ENCODE peak calls at places on chromosomes 11 and 22, in five cellular contexts. One of them, this sample, is unnamed.

GRCh38 chr22:29163808-29164207 is 41.9 kb upstream of the EMID1 start:
- DNase-seq in neural progenitor cell: no peak
- DNase-seq in uterus: no peak
- DNase-seq in heart right ventricle: no peak
- DNase-seq in cardiac muscle cell: no peak
- DNase-seq in this sample: no peak

GRCh38 chr11:16280256-16280682 is 76.1 kb downstream of the SOX6 start:
- DNase-seq in cardiac muscle cell: no peak
- DNase-seq in heart right ventricle: peak
- DNase-seq in neural progenitor cell: no peak
- DNase-seq in uterus: no peak
- DNase-seq in this sample: peak

GRCh38 chr11:45922425-45923082 is at the start of gene LARGE2:
- DNase-seq in neural progenitor cell: peak
- DNase-seq in cardiac muscle cell: peak
- DNase-seq in heart right ventricle: no peak
- DNase-seq in uterus: no peak
- DNase-seq in this sample: peak

GRCh38 chr22:37498289-37498909 is 12.2 kb upstream of the MFNG start:
- DNase-seq in neural progenitor cell: peak
- DNase-seq in heart right ventricle: no peak
- DNase-seq in cardiac muscle cell: peak
- DNase-seq in uterus: no peak
- DNase-seq in this sample: no peak

GRCh38 chr11:112795142-112795815 is 165.9 kb upstream of the NCAM1 start:
- DNase-seq in neural progenitor cell: peak
- DNase-seq in uterus: peak
- DNase-seq in cardiac muscle cell: no peak
- DNase-seq in heart right ventricle: no peak
- DNase-seq in this sample: no peak

GRCh38 chr22:46462726-46463371 is 74.6 kb downstream of the CELSR1 start:
- DNase-seq in uterus: no peak
- DNase-seq in cardiac muscle cell: no peak
- DNase-seq in heart right ventricle: no peak
- DNase-seq in neural progenitor cell: no peak
- DNase-seq in this sample: no peak

GRCh38 chr11:93905384-93905783 is 55.0 kb upstream of the VSTM5 start:
- DNase-seq in cardiac muscle cell: no peak
- DNase-seq in neural progenitor cell: no peak
- DNase-seq in heart right ventricle: no peak
- DNase-seq in uterus: no peak
- DNase-seq in this sample: no peak

GRCh38 chr11:27317751-27318150 is 45.3 kb downstream of the CCDC34 start:
- DNase-seq in uterus: no peak
- DNase-seq in cardiac muscle cell: no peak
- DNase-seq in neural progenitor cell: no peak
- DNase-seq in heart right ventricle: no peak
- DNase-seq in this sample: no peak

GRCh38 chr22:17102297-17102667 is 17.5 kb downstream of the IL17RA start:
- DNase-seq in uterus: no peak
- DNase-seq in cardiac muscle cell: no peak
- DNase-seq in neural progenitor cell: no peak
- DNase-seq in heart right ventricle: no peak
- DNase-seq in this sample: no peak

GRCh38 chr11:57318178-57318577 is 6.6 kb downstream of the TNKS1BP1 start:
- DNase-seq in cardiac muscle cell: no peak
- DNase-seq in heart right ventricle: peak
- DNase-seq in neural progenitor cell: no peak
- DNase-seq in uterus: no peak
- DNase-seq in this sample: no peak

GRCh38 chr22:43238526-43239006 is 51.6 kb upstream of the TTLL12 start:
- DNase-seq in heart right ventricle: peak
- DNase-seq in neural progenitor cell: no peak
- DNase-seq in uterus: no peak
- DNase-seq in cardiac muscle cell: no peak
- DNase-seq in this sample: no peak

GRCh38 chr11:112962854-112963367 is 1.7 kb downstream of the NCAM1 start:
- DNase-seq in cardiac muscle cell: peak
- DNase-seq in heart right ventricle: peak
- DNase-seq in neural progenitor cell: peak
- DNase-seq in uterus: peak
- DNase-seq in this sample: peak

GRCh38 chr22:32331918-32332725 is 25.5 kb upstream of the RFPL3 start:
- DNase-seq in cardiac muscle cell: no peak
- DNase-seq in heart right ventricle: no peak
- DNase-seq in uterus: no peak
- DNase-seq in neural progenitor cell: no peak
- DNase-seq in this sample: no peak

GRCh38 chr11:10540546-10540914 is 457 bp downstream of the RNF141 start:
- DNase-seq in neural progenitor cell: peak
- DNase-seq in uterus: peak
- DNase-seq in cardiac muscle cell: peak
- DNase-seq in heart right ventricle: no peak
- DNase-seq in this sample: peak

GRCh38 chr11:36751251-36751839 is 153.3 kb upstream of the RAG2 start:
- DNase-seq in cardiac muscle cell: no peak
- DNase-seq in uterus: no peak
- DNase-seq in heart right ventricle: no peak
- DNase-seq in neural progenitor cell: no peak
- DNase-seq in this sample: no peak

GRCh38 chr11:31601635-31602282 is 92.2 kb downstream of the ELP4 start:
- DNase-seq in cardiac muscle cell: no peak
- DNase-seq in neural progenitor cell: peak
- DNase-seq in uterus: no peak
- DNase-seq in heart right ventricle: no peak
- DNase-seq in this sample: no peak

GRCh38 chr11:72802822-72803221 is 9.0 kb upstream of the STARD10 start:
- DNase-seq in neural progenitor cell: no peak
- DNase-seq in uterus: no peak
- DNase-seq in heart right ventricle: no peak
- DNase-seq in cardiac muscle cell: no peak
- DNase-seq in this sample: no peak

GRCh38 chr22:46639843-46640242 is 19.7 kb downstream of the GRAMD4 start:
- DNase-seq in uterus: no peak
- DNase-seq in heart right ventricle: no peak
- DNase-seq in cardiac muscle cell: no peak
- DNase-seq in neural progenitor cell: no peak
- DNase-seq in this sample: no peak

GRCh38 chr22:41517172-41518047 is 26.9 kb downstream of the POLR3H start:
- DNase-seq in neural progenitor cell: peak
- DNase-seq in uterus: peak
- DNase-seq in cardiac muscle cell: peak
- DNase-seq in heart right ventricle: peak
- DNase-seq in this sample: peak

DNA sequence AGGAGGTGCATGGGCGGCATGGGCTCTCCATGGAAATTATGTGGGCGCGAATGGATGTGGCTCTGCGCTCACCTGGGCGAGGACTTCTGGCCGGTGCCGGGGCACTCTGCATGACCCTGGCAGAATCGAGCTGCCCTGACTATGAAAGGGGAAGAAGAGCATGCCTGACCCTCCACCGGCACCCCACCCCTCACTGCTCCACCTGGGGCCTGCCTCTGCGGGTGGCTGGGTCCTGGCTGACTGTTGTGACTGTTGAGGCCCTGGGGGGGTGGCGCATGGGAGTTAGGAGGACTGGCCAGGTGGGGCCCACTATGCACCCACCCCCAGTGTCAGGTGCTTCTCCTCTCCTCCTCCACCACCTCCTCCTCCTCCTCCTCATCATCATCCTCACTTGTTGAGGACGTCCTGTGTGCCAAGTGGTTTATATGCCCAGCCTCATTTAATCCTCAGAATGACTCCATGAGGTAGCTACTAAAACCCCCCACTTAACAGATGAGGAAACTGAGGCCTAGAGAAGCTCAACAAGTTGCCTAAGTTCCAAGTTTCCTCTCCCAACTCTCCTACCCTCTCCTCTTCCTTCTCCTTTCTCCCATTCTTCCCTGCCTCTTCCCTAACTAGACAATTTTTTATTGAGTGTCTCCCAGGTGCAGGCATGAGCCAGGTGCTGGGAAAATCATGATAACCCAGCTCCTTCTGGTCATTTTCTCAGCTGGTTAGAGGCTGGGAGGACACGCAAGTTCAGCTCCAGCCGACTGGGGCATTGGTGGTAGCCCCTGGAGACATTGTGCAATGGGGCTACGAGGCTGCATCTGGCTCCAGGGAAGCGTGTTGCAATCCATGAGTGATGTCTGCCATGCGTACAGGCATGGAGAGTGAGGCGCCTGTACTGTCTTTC is 2.3 kb downstream of the MYEOV start:
- DNase-seq in heart right ventricle: no peak
- DNase-seq in uterus: no peak
- DNase-seq in cardiac muscle cell: no peak
- DNase-seq in neural progenitor cell: no peak
- DNase-seq in this sample: peak
- H3K4me3 ChIP-seq in heart right ventricle: no peak
- H3K4me3 ChIP-seq in uterus: no peak
- H3K4me3 ChIP-seq in cardiac muscle cell: no peak
- H3K4me3 ChIP-seq in neural progenitor cell: no peak
- H3K4me3 ChIP-seq in this sample: no peak

GRCh38 chr11:44339530-44339883 is 29.6 kb upstream of the ALX4 start:
- DNase-seq in heart right ventricle: no peak
- DNase-seq in neural progenitor cell: no peak
- DNase-seq in uterus: no peak
- DNase-seq in cardiac muscle cell: no peak
- DNase-seq in this sample: no peak
- TF ChIP-seq CTCF in heart right ventricle: no peak
- TF ChIP-seq CTCF in neural progenitor cell: no peak
- TF ChIP-seq CTCF in uterus: no peak
- TF ChIP-seq CTCF in cardiac muscle cell: no peak
- TF ChIP-seq CTCF in this sample: no peak

GRCh38 chr22:50262460-50262911 is 1.0 kb upstream of the MAPK12 start:
- DNase-seq in heart right ventricle: no peak
- DNase-seq in cardiac muscle cell: no peak
- DNase-seq in neural progenitor cell: no peak
- DNase-seq in uterus: no peak
- DNase-seq in this sample: no peak

GRCh38 chr22:50259302-50259701 is 2.2 kb downstream of the MAPK12 start:
- DNase-seq in neural progenitor cell: no peak
- DNase-seq in cardiac muscle cell: no peak
- DNase-seq in heart right ventricle: no peak
- DNase-seq in uterus: no peak
- DNase-seq in this sample: no peak

GRCh38 chr22:50261615-50262459 is at the start of gene MAPK12:
- DNase-seq in cardiac muscle cell: peak
- DNase-seq in uterus: no peak
- DNase-seq in heart right ventricle: no peak
- DNase-seq in neural progenitor cell: peak
- DNase-seq in this sample: no peak

GRCh38 chr22:50260434-50260800 is 1.1 kb downstream of the MAPK12 start:
- DNase-seq in heart right ventricle: no peak
- DNase-seq in uterus: no peak
- DNase-seq in cardiac muscle cell: no peak
- DNase-seq in neural progenitor cell: no peak
- DNase-seq in this sample: no peak

DNA sequence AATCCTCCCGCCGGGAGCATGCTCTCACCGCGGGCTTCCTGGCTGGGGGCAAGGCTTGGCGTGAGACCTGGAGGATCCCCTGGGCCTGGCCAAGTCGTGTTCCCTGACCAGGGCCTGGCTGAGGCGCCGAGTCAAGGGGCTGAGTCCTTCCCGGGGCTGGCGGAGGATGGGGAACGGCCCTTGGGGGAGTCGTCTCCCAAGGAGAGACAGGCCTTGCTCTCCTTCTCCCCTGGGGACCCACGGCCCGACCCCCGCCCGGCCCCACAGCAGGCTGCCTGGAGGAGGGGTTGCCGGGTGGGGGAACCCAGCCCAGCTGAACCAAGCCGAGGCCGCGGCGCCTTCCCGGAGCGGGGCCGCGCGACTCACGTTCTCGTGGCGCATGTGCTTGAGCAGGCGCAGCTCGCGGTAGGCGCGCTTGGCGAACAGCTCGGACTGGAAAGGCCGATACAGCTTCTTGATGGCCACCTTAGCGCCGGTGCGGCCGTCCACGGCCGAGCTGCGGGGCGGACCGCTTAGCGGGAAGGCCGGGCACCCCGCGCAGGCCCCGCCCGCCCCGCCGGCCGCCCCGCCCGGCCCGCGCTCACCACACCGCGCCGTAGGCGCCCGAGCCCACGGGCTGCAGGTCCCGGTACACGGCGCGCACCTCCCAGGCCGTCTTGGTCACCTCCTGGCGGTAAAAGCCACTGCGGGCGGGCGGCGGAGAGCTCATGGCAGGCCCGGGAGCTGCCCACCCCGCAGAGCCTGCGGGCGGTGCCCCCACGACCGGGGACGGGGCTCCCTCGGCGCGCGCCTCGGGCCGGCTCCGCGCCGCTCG is 475 bp downstream of the MAPK12 start:
- DNase-seq in cardiac muscle cell: peak
- DNase-seq in heart right ventricle: no peak
- DNase-seq in uterus: no peak
- DNase-seq in neural progenitor cell: peak
- DNase-seq in this sample: no peak
- H3K27ac ChIP-seq in cardiac muscle cell: no peak
- H3K27ac ChIP-seq in heart right ventricle: peak
- H3K27ac ChIP-seq in uterus: peak
- H3K27ac ChIP-seq in neural progenitor cell: no peak
- H3K27ac ChIP-seq in this sample: no peak

GRCh38 chr11:1049431-1049891 is 12.9 kb upstream of the MUC6 start:
- DNase-seq in neural progenitor cell: no peak
- DNase-seq in heart right ventricle: no peak
- DNase-seq in cardiac muscle cell: no peak
- DNase-seq in uterus: no peak
- DNase-seq in this sample: peak
- H3K4me3 ChIP-seq in neural progenitor cell: no peak
- H3K4me3 ChIP-seq in heart right ventricle: no peak
- H3K4me3 ChIP-seq in cardiac muscle cell: no peak
- H3K4me3 ChIP-seq in uterus: no peak
- H3K4me3 ChIP-seq in this sample: no peak

This sample was measured in left lung.